ENCODE peak calls at places on chromosome 16, in ten cellular contexts. One of them, this sample, is unnamed.

GRCh38 chr16:31421587-31421986 is 6.6 kb downstream of the COX6A2 start:
- DNase-seq in right atrium auricular region: no peak
- DNase-seq in endodermal cell: no peak
- DNase-seq in heart right ventricle: no peak
- DNase-seq in prostate gland: no peak
- DNase-seq in dorsolateral prefrontal cortex: peak
- DNase-seq in AG09319: no peak
- DNase-seq in Caco-2: no peak
- DNase-seq in psoas muscle: no peak
- DNase-seq in HL-60: no peak
- DNase-seq in this sample: no peak

GRCh38 chr16:87443964-87444363 is 48.9 kb downstream of the ZCCHC14 start:
- DNase-seq in endodermal cell: no peak
- DNase-seq in right atrium auricular region: no peak
- DNase-seq in HL-60: no peak
- DNase-seq in dorsolateral prefrontal cortex: no peak
- DNase-seq in psoas muscle: no peak
- DNase-seq in Caco-2: no peak
- DNase-seq in prostate gland: no peak
- DNase-seq in heart right ventricle: no peak
- DNase-seq in AG09319: no peak
- DNase-seq in this sample: no peak

GRCh38 chr16:53282975-53283946 is 151.0 kb upstream of the RBL2 start:
- DNase-seq in prostate gland: no peak
- DNase-seq in endodermal cell: no peak
- DNase-seq in psoas muscle: no peak
- DNase-seq in dorsolateral prefrontal cortex: no peak
- DNase-seq in right atrium auricular region: no peak
- DNase-seq in heart right ventricle: no peak
- DNase-seq in Caco-2: peak
- DNase-seq in HL-60: no peak
- DNase-seq in AG09319: no peak
- DNase-seq in this sample: no peak

GRCh38 chr16:89695875-89696597 is 5.5 kb downstream of the SPATA2L start:
- DNase-seq in heart right ventricle: no peak
- DNase-seq in prostate gland: no peak
- DNase-seq in Caco-2: no peak
- DNase-seq in HL-60: no peak
- DNase-seq in psoas muscle: no peak
- DNase-seq in dorsolateral prefrontal cortex: no peak
- DNase-seq in AG09319: no peak
- DNase-seq in right atrium auricular region: no peak
- DNase-seq in endodermal cell: peak
- DNase-seq in this sample: no peak

GRCh38 chr16:15856901-15857778 is at the start of gene MYH11:
- DNase-seq in right atrium auricular region: no peak
- DNase-seq in Caco-2: peak
- DNase-seq in prostate gland: no peak
- DNase-seq in HL-60: no peak
- DNase-seq in psoas muscle: no peak
- DNase-seq in endodermal cell: peak
- DNase-seq in AG09319: no peak
- DNase-seq in heart right ventricle: no peak
- DNase-seq in dorsolateral prefrontal cortex: no peak
- DNase-seq in this sample: no peak

GRCh38 chr16:85112364-85112763 is at the start of gene CIBAR2:
- DNase-seq in prostate gland: no peak
- DNase-seq in Caco-2: no peak
- DNase-seq in HL-60: no peak
- DNase-seq in right atrium auricular region: no peak
- DNase-seq in AG09319: no peak
- DNase-seq in psoas muscle: no peak
- DNase-seq in heart right ventricle: no peak
- DNase-seq in dorsolateral prefrontal cortex: no peak
- DNase-seq in endodermal cell: peak
- DNase-seq in this sample: no peak

GRCh38 chr16:2331199-2331931 is 9.2 kb downstream of the ABCA3 start:
- DNase-seq in HL-60: no peak
- DNase-seq in psoas muscle: no peak
- DNase-seq in prostate gland: no peak
- DNase-seq in dorsolateral prefrontal cortex: no peak
- DNase-seq in right atrium auricular region: no peak
- DNase-seq in endodermal cell: no peak
- DNase-seq in Caco-2: no peak
- DNase-seq in heart right ventricle: no peak
- DNase-seq in AG09319: no peak
- DNase-seq in this sample: no peak

GRCh38 chr16:2459647-2460390 is at the start of gene TEDC2:
- DNase-seq in right atrium auricular region: peak
- DNase-seq in dorsolateral prefrontal cortex: peak
- DNase-seq in prostate gland: peak
- DNase-seq in Caco-2: peak
- DNase-seq in psoas muscle: peak
- DNase-seq in heart right ventricle: peak
- DNase-seq in HL-60: peak
- DNase-seq in AG09319: peak
- DNase-seq in endodermal cell: peak
- DNase-seq in this sample: peak

GRCh38 chr16:11254913-11255736 is 879 bp downstream of the SOCS1 start:
- DNase-seq in AG09319: no peak
- DNase-seq in heart right ventricle: no peak
- DNase-seq in psoas muscle: peak
- DNase-seq in prostate gland: peak
- DNase-seq in endodermal cell: peak
- DNase-seq in right atrium auricular region: no peak
- DNase-seq in dorsolateral prefrontal cortex: no peak
- DNase-seq in Caco-2: peak
- DNase-seq in HL-60: peak
- DNase-seq in this sample: no peak

GRCh38 chr16:70679653-70680494 is 6.0 kb downstream of the MTSS2 start:
- DNase-seq in right atrium auricular region: no peak
- DNase-seq in HL-60: no peak
- DNase-seq in heart right ventricle: no peak
- DNase-seq in dorsolateral prefrontal cortex: no peak
- DNase-seq in psoas muscle: peak
- DNase-seq in prostate gland: no peak
- DNase-seq in endodermal cell: peak
- DNase-seq in Caco-2: no peak
- DNase-seq in AG09319: no peak
- DNase-seq in this sample: no peak
- TF ChIP-seq CTCF in right atrium auricular region: peak
- TF ChIP-seq CTCF in HL-60: no peak
- TF ChIP-seq CTCF in heart right ventricle: peak
- TF ChIP-seq CTCF in dorsolateral prefrontal cortex: peak
- TF ChIP-seq CTCF in psoas muscle: peak
- TF ChIP-seq CTCF in prostate gland: peak
- TF ChIP-seq CTCF in endodermal cell: peak
- TF ChIP-seq CTCF in Caco-2: no peak
- TF ChIP-seq CTCF in AG09319: peak
- TF ChIP-seq CTCF in this sample: no peak

DNA sequence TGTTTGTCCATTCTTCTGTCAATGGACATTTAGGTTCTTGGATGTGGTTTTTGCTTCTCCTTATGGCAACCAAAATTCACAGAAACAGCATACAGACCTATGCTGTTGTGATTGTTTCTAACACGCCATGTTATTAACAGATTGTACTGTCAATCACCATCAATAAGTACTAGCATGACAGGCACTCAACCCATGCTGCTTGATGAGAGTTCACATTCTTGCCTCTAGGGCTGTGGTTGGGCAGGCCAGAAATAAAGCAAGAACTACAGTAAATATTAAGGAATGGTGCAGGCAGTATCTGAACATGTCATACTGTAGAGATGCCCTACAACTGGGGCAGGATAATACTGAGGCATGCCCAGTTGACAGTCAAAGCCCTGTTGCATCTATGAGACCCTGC is 171.2 kb upstream of the ZFHX3 start:
- DNase-seq in psoas muscle: no peak
- DNase-seq in HL-60: no peak
- DNase-seq in AG09319: no peak
- DNase-seq in prostate gland: no peak
- DNase-seq in dorsolateral prefrontal cortex: no peak
- DNase-seq in heart right ventricle: no peak
- DNase-seq in right atrium auricular region: no peak
- DNase-seq in Caco-2: no peak
- DNase-seq in endodermal cell: no peak
- DNase-seq in this sample: no peak
- TF ChIP-seq CTCF in psoas muscle: no peak
- TF ChIP-seq CTCF in HL-60: no peak
- TF ChIP-seq CTCF in AG09319: no peak
- TF ChIP-seq CTCF in prostate gland: no peak
- TF ChIP-seq CTCF in dorsolateral prefrontal cortex: no peak
- TF ChIP-seq CTCF in heart right ventricle: no peak
- TF ChIP-seq CTCF in right atrium auricular region: no peak
- TF ChIP-seq CTCF in Caco-2: peak
- TF ChIP-seq CTCF in endodermal cell: peak
- TF ChIP-seq CTCF in this sample: no peak

DNA sequence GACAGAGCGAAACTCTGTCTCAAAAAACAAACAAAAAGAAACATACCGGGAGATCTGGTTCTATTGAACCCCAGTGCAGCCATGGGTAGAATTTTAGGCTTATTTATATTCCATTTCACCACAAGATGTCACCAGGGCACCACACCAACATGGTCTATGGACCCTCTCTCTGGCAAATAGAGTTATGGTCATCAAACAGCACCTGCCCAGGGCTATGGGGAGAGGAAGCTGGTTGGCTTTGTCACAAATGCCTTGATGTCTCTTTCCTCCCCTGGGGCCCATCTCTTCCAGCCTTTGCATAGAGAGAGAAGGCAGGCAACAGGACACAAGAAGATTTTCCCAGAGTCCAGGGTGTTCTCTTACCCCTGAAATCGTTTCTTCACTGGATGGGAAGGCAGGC is 128.4 kb downstream of the WWOX start:
- DNase-seq in endodermal cell: peak
- DNase-seq in right atrium auricular region: no peak
- DNase-seq in AG09319: no peak
- DNase-seq in HL-60: no peak
- DNase-seq in Caco-2: peak
- DNase-seq in prostate gland: no peak
- DNase-seq in psoas muscle: no peak
- DNase-seq in heart right ventricle: no peak
- DNase-seq in dorsolateral prefrontal cortex: no peak
- DNase-seq in this sample: no peak
- TF ChIP-seq CTCF in endodermal cell: peak
- TF ChIP-seq CTCF in right atrium auricular region: no peak
- TF ChIP-seq CTCF in AG09319: no peak
- TF ChIP-seq CTCF in HL-60: no peak
- TF ChIP-seq CTCF in Caco-2: peak
- TF ChIP-seq CTCF in prostate gland: peak
- TF ChIP-seq CTCF in psoas muscle: peak
- TF ChIP-seq CTCF in heart right ventricle: peak
- TF ChIP-seq CTCF in dorsolateral prefrontal cortex: peak
- TF ChIP-seq CTCF in this sample: no peak

DNA sequence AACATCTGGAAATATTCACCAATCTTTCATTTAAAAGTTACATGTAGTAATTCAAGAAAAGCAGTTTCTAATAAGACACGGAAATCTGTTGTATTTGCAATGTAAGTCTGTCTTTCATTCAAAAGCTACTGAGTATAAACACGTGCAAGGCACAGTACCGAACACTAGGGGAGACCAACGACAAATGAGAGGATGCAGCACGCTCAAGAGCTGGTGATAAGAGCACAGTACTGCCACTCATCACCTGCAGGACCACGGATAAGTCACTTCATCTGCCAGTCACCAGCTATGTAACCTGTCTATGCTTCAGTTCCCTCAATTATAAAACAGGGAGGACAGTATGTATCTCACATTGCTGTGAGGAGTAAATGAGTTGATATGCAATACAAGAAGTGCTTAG is 67.1 kb downstream of the CLEC18A start:
- DNase-seq in AG09319: no peak
- DNase-seq in psoas muscle: no peak
- DNase-seq in prostate gland: peak
- DNase-seq in Caco-2: peak
- DNase-seq in dorsolateral prefrontal cortex: no peak
- DNase-seq in HL-60: no peak
- DNase-seq in right atrium auricular region: no peak
- DNase-seq in heart right ventricle: peak
- DNase-seq in endodermal cell: peak
- DNase-seq in this sample: no peak
- TF ChIP-seq CTCF in AG09319: no peak
- TF ChIP-seq CTCF in psoas muscle: no peak
- TF ChIP-seq CTCF in prostate gland: no peak
- TF ChIP-seq CTCF in Caco-2: peak
- TF ChIP-seq CTCF in dorsolateral prefrontal cortex: no peak
- TF ChIP-seq CTCF in HL-60: no peak
- TF ChIP-seq CTCF in right atrium auricular region: no peak
- TF ChIP-seq CTCF in heart right ventricle: peak
- TF ChIP-seq CTCF in endodermal cell: peak
- TF ChIP-seq CTCF in this sample: no peak

GRCh38 chr16:62253926-62254325 is 217.7 kb upstream of the CDH8 start:
- DNase-seq in AG09319: no peak
- DNase-seq in heart right ventricle: no peak
- DNase-seq in Caco-2: no peak
- DNase-seq in right atrium auricular region: no peak
- DNase-seq in HL-60: no peak
- DNase-seq in dorsolateral prefrontal cortex: no peak
- DNase-seq in psoas muscle: no peak
- DNase-seq in endodermal cell: no peak
- DNase-seq in prostate gland: peak
- DNase-seq in this sample: no peak

GRCh38 chr16:62261760-62262159 is 225.5 kb upstream of the CDH8 start:
- DNase-seq in psoas muscle: no peak
- DNase-seq in endodermal cell: no peak
- DNase-seq in HL-60: no peak
- DNase-seq in Caco-2: no peak
- DNase-seq in dorsolateral prefrontal cortex: no peak
- DNase-seq in prostate gland: no peak
- DNase-seq in right atrium auricular region: no peak
- DNase-seq in AG09319: no peak
- DNase-seq in heart right ventricle: no peak
- DNase-seq in this sample: no peak

GRCh38 chr16:62254847-62255246 is 218.6 kb upstream of the CDH8 start:
- DNase-seq in prostate gland: no peak
- DNase-seq in AG09319: no peak
- DNase-seq in heart right ventricle: no peak
- DNase-seq in HL-60: no peak
- DNase-seq in endodermal cell: no peak
- DNase-seq in dorsolateral prefrontal cortex: no peak
- DNase-seq in Caco-2: no peak
- DNase-seq in psoas muscle: no peak
- DNase-seq in right atrium auricular region: no peak
- DNase-seq in this sample: no peak

DNA sequence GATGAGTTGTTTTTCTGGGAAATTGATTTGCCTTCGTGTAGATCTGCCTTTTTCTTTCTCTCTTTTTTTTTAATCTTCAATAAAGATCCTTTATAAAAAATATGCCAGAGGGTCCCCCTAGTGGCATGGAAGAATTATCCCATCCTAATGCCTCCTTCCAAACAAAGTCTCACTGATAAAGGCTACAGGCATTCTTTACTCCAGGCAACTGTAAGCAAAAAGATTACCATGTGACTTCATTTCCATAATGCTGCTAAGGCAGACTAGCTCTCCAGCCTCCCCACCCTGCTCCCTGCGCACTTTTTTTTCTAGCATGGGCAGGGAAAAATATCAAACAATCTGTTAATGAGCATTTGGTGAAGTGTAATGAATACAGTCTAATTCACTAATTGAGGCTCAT is 220.2 kb upstream of the CDH8 start:
- DNase-seq in right atrium auricular region: no peak
- DNase-seq in psoas muscle: no peak
- DNase-seq in heart right ventricle: no peak
- DNase-seq in Caco-2: peak
- DNase-seq in prostate gland: no peak
- DNase-seq in AG09319: no peak
- DNase-seq in endodermal cell: no peak
- DNase-seq in HL-60: no peak
- DNase-seq in dorsolateral prefrontal cortex: no peak
- DNase-seq in this sample: no peak
- TF ChIP-seq CTCF in right atrium auricular region: no peak
- TF ChIP-seq CTCF in psoas muscle: no peak
- TF ChIP-seq CTCF in heart right ventricle: no peak
- TF ChIP-seq CTCF in Caco-2: peak
- TF ChIP-seq CTCF in prostate gland: no peak
- TF ChIP-seq CTCF in AG09319: no peak
- TF ChIP-seq CTCF in endodermal cell: peak
- TF ChIP-seq CTCF in HL-60: no peak
- TF ChIP-seq CTCF in dorsolateral prefrontal cortex: peak
- TF ChIP-seq CTCF in this sample: no peak